ENCODE peak calls at places on chromosomes 11 and 22, in five cellular contexts. W, Z, K, J and U are unnamed samples.

GRCh38 chr22:47835726-47836125 is 1073.3 kb downstream of the TBC1D22A start:
- DNase-seq in W (no peak), J (no peak), Z (no peak), K (no peak), U (no peak)

GRCh38 chr11:126338346-126339055 is 17.0 kb upstream of the ST3GAL4 start:
- DNase-seq in Z (no peak), W (no peak), K (no peak), J (no peak), U (no peak)

GRCh38 chr11:115222218-115222862 is 281.9 kb downstream of the CADM1 start:
- DNase-seq in W (no peak), K (no peak), J (no peak), Z (no peak), U (peak; percentile 58)

GRCh38 chr11:32892355-32893090 is at the start of gene QSER1:
- DNase-seq in K (peak; percentile 71), Z (peak; percentile 85), W (peak; percentile 30), J (peak; percentile 90), U (peak; percentile 92)

GRCh38 chr11:122879785-122880184 is 2.8 kb upstream of the JHY start:
- DNase-seq in K (no peak), W (no peak), J (no peak), Z (no peak), U (no peak)

GRCh38 chr22:22195265-22196017 is 49.1 kb upstream of the VPREB1 start:
- DNase-seq in J (no peak), K (peak; percentile 83), W (peak; percentile 35), Z (peak; percentile 24), U (peak; percentile 89)

GRCh38 chr11:94742645-94743044 is 25.5 kb upstream of the AMOTL1 start:
- DNase-seq in J (no peak), K (no peak), Z (no peak), W (no peak), U (no peak)

GRCh38 chr11:120195601-120196289 is 15.1 kb upstream of the OAF start:
- DNase-seq in J (peak; percentile 47), Z (no peak), W (no peak), K (no peak), U (no peak)

DNA sequence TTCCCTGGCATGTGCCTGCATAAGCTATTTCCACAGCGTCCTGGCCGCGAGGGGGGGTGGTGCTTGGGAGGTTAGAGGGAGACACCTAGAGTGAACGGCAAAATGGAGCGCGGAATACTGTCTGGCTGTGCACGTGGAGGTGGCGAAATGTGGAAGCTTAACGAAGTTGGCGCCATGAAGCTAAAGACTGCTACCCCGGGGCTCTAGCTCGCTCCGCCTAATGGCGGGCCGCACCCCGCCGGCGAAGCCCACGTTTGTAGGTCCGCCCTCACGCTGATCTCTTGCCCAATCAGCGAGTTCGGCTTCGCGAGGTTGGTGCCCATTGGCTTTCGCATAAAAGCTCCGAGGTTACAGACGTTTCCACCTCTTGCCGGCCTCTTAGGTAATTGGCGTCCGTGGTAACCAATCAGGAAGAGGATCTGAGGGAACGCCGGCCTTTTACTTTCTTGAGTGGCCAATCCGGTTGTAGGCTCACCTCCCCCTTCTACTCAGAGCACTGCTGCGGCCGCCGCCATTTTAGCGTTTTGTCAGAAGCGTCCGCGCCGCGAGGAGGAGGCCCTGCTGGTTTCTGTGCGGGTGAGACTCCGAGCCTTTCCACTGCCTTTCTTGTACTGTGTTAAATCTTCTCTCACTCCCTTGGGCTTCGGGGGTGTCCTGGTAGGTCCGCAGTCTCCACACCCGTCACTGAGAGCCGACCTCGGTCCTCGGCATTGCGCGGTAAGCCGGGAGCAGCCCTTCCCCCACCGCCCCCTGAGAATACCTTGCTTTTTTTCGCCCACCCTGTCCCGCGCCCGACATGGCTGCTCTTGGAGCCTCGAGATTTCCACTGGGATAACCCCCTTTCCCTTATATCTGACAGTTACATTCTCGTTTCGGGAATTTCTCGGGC is at the start of gene RBM4:
- DNase-seq in Z (peak; percentile 99), J (peak; percentile 98), K (peak; percentile 94), W (peak; percentile 100), U (peak; percentile 97)
- TF ChIP-seq CTCF in Z (no peak), J (no peak), K (no peak), W (no peak), U (peak; percentile 1)

GRCh38 chr22:36405671-36406070 is 17.9 kb upstream of the MYH9 start:
- DNase-seq in W (peak; percentile 23), K (no peak), Z (no peak), J (no peak), U (no peak)
- TF ChIP-seq CTCF in W (no peak), K (no peak), Z (no peak), J (peak; percentile 23), U (no peak)

GRCh38 chr11:64865286-64866172 is 12.9 kb downstream of the EHD1 start:
- DNase-seq in W (no peak), J (no peak), Z (no peak), K (no peak), U (peak; percentile 74)
- TF ChIP-seq CTCF in W (no peak), J (no peak), Z (no peak), K (no peak), U (no peak)

GRCh38 chr11:76493626-76494539 is 49.1 kb downstream of the EMSY start:
- DNase-seq in J (no peak), W (no peak), K (no peak), Z (no peak), U (no peak)

GRCh38 chr11:76496174-76496573 is 51.4 kb downstream of the EMSY start:
- DNase-seq in W (no peak), K (no peak), J (no peak), Z (no peak), U (no peak)

GRCh38 chr11:76495017-76495416 is 50.2 kb downstream of the EMSY start:
- DNase-seq in Z (no peak), W (no peak), K (no peak), J (no peak), U (no peak)

GRCh38 chr11:76491644-76492043 is 46.8 kb downstream of the EMSY start:
- DNase-seq in J (no peak), K (no peak), W (no peak), Z (no peak), U (no peak)

GRCh38 chr11:76493040-76493439 is 48.2 kb downstream of the EMSY start:
- DNase-seq in W (no peak), J (no peak), Z (no peak), K (no peak), U (no peak)
- TF ChIP-seq CTCF in W (no peak), J (no peak), Z (no peak), K (no peak), U (no peak)

DNA sequence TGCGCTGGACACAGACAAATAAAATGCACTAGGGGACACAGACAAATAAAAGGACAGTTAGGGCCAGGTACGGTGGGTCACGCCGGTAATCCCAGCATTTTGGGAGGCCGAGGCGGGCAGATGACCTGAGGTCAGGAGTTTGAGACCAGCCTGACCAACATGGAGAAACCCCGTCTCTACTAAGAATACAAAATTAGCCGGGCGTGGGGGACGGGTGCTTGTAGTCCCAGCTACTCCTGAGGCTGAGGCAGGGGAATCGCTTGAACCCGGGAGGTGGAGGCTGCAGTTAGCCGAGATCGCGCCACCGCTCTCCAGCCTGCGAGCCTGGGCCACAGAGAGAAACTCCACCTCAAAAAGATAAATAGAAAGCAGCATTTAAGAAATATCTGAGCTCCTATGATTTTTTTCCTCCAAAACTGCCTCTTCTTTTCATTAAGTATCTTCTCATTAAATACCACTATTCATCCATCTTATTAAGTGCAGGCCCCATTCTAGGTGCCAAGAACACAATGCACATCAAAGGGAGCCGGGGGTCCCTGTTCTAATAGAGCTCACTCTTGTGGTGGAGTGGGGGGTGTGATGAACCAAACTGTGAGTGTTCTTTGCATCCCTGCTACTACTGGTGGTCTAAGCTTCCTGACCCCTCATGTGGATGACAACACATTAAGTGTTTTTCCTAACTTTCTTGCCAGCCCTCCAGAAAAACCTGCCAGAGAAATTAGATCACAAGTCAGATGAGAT is 766 bp upstream of the ZNHIT2 start:
- DNase-seq in Z (peak; percentile 17), W (peak; percentile 30), K (peak; percentile 58), J (peak; percentile 22), U (no peak)
- TF ChIP-seq CTCF in Z (no peak), W (peak; percentile 55), K (no peak), J (no peak), U (no peak)

DNA sequence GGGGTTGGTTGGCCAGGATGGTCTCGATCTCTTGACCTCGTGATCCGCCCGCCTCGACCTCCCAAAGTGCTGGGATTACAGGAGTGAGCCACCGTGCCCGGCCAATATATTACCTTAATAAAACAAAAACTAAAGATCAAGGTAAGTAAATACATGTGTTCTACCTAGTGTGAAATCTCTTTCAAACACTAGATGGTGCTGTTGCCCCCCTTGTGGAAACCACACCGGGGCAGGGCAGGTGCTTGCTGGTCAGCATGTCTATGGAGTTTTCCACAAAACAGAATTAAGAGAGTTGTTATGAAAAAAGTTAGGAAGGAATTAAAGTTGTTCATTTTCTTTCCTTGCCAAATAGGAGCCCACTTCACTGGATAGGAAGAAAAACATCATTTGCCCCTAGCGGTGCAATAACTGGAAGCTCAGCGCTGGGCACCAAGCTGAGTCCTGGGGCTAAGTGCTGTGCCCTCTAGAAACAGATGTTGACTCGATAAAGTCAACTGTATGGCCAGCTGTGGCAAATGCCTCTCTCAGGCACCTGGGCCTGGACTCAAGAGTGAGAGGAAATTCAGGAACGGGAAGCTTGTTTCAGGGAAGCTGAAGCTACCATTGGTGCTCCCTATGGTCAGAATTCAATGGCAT is 6.3 kb upstream of the KCNJ5 start:
- DNase-seq in K (peak; percentile 65), W (no peak), Z (peak; percentile 57), J (no peak), U (peak; percentile 74)
- TF ChIP-seq CTCF in K (peak; percentile 89), W (peak; percentile 73), Z (peak; percentile 80), J (peak; percentile 80), U (peak; percentile 74)

GRCh38 chr11:60838132-60838531 is 3.8 kb upstream of the CCDC86 start:
- DNase-seq in W (no peak), Z (no peak), J (no peak), K (no peak), U (no peak)
- TF ChIP-seq CTCF in W (no peak), Z (no peak), J (no peak), K (no peak), U (no peak)

GRCh38 chr11:129658558-129658882 is 157.1 kb upstream of the TMEM45B start:
- DNase-seq in W (no peak), J (no peak), Z (no peak), K (no peak), U (no peak)
- TF ChIP-seq CTCF in W (no peak), J (no peak), Z (no peak), K (no peak), U (no peak)

DNA sequence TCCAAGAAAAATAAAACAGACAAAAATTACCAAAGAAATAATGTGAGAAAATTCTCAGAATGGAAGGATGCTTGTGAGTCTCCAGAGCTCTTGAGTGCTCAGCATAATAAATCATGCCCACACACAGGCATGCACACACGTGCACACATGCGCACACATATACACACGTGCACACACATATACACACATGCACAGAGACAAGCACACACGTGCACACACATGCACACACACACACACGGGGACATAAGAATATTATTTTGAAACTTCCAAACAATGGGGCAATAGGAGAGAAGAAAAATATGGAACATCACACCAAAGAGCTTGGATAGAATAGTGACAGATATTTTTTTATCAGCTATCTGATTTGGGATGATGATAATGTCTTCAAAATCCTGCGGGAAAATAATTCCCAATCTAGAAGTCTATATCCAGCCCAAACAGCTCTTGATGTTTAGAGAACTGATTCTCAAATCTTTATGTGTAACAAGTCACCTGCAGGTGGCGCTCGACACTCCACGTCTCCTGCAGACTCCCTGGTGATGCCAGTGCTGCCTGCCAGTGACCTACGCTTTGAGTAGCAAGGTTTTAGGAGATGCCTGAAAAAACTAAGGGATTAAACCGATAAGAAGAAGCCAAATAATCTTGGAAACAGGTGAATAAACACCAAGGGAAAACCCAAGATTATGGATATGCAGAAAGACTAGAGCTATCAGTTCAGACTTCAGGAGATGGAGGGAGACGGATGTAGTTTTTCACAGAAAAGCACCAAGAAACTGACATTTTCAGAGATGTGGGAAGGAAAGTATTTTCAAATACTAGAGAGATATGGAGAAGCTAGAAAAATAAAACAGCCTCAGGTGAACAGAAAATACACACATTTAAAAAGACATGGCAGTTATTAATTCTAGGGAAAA is 743.6 kb downstream of the ETS1 start:
- DNase-seq in Z (peak; percentile 53), J (peak; percentile 80), K (peak; percentile 80), W (no peak), U (peak; percentile 36)
- TF ChIP-seq CTCF in Z (peak; percentile 62), J (peak; percentile 44), K (peak; percentile 70), W (peak; percentile 14), U (peak; percentile 78)